ENCODE peak calls at places on chromosomes 3 and 15, in eight cellular contexts. One of them, this sample, is unnamed.

GRCh38 chr3:69271098-69271497 is 114.8 kb downstream of the FRMD4B start:
- DNase-seq in NCI-H1092 treated with DMSO at 0.1 percent for 48 hours: no peak
- DNase-seq in H54: no peak
- DNase-seq in NCI-H748 treated with DMSO at 0.1 percent for 48 hours: no peak
- DNase-seq in ACHN: no peak
- DNase-seq in left lung: no peak
- DNase-seq in cerebellar cortex: no peak
- DNase-seq in stimulated activated naive CD8-positive, alpha-beta T cell treated with anti-CD3 and anti-CD28 coated beads, Interleukin-15, Interleukin-2, amounts not matched to agents 100 U/mL and 50 U/mL, for 24 hours: no peak
- DNase-seq in this sample: no peak

GRCh38 chr3:147431746-147432145 is 22.6 kb downstream of the ZIC1 start:
- DNase-seq in NCI-H1092 treated with DMSO at 0.1 percent for 48 hours: no peak
- DNase-seq in cerebellar cortex: peak; percentile 17
- DNase-seq in NCI-H748 treated with DMSO at 0.1 percent for 48 hours: no peak
- DNase-seq in H54: no peak
- DNase-seq in ACHN: no peak
- DNase-seq in left lung: no peak
- DNase-seq in stimulated activated naive CD8-positive, alpha-beta T cell treated with anti-CD3 and anti-CD28 coated beads, Interleukin-15, Interleukin-2, amounts not matched to agents 100 U/mL and 50 U/mL, for 24 hours: no peak
- DNase-seq in this sample: no peak

GRCh38 chr3:46725663-46726314 is 8.1 kb upstream of the PRSS50 start:
- DNase-seq in cerebellar cortex: no peak
- DNase-seq in ACHN: no peak
- DNase-seq in stimulated activated naive CD8-positive, alpha-beta T cell treated with anti-CD3 and anti-CD28 coated beads, Interleukin-15, Interleukin-2, amounts not matched to agents 100 U/mL and 50 U/mL, for 24 hours: no peak
- DNase-seq in NCI-H748 treated with DMSO at 0.1 percent for 48 hours: no peak
- DNase-seq in NCI-H1092 treated with DMSO at 0.1 percent for 48 hours: peak; percentile 21
- DNase-seq in left lung: no peak
- DNase-seq in H54: no peak
- DNase-seq in this sample: no peak

GRCh38 chr3:107106316-107106715 is 270.9 kb upstream of the CCDC54 start:
- DNase-seq in stimulated activated naive CD8-positive, alpha-beta T cell treated with anti-CD3 and anti-CD28 coated beads, Interleukin-15, Interleukin-2, amounts not matched to agents 100 U/mL and 50 U/mL, for 24 hours: no peak
- DNase-seq in H54: peak; percentile 17
- DNase-seq in left lung: no peak
- DNase-seq in NCI-H748 treated with DMSO at 0.1 percent for 48 hours: no peak
- DNase-seq in ACHN: peak; percentile 32
- DNase-seq in NCI-H1092 treated with DMSO at 0.1 percent for 48 hours: no peak
- DNase-seq in cerebellar cortex: no peak
- DNase-seq in this sample: no peak

GRCh38 chr3:98188553-98188952 is 22.1 kb downstream of the OR5H15 start:
- DNase-seq in ACHN: peak; percentile 18
- DNase-seq in stimulated activated naive CD8-positive, alpha-beta T cell treated with anti-CD3 and anti-CD28 coated beads, Interleukin-15, Interleukin-2, amounts not matched to agents 100 U/mL and 50 U/mL, for 24 hours: no peak
- DNase-seq in H54: no peak
- DNase-seq in NCI-H1092 treated with DMSO at 0.1 percent for 48 hours: no peak
- DNase-seq in cerebellar cortex: peak; percentile 3
- DNase-seq in NCI-H748 treated with DMSO at 0.1 percent for 48 hours: no peak
- DNase-seq in left lung: no peak
- DNase-seq in this sample: no peak

GRCh38 chr15:78000927-78001249 is 76.6 kb downstream of the TBC1D2B start:
- DNase-seq in left lung: no peak
- DNase-seq in NCI-H1092 treated with DMSO at 0.1 percent for 48 hours: no peak
- DNase-seq in ACHN: no peak
- DNase-seq in H54: no peak
- DNase-seq in stimulated activated naive CD8-positive, alpha-beta T cell treated with anti-CD3 and anti-CD28 coated beads, Interleukin-15, Interleukin-2, amounts not matched to agents 100 U/mL and 50 U/mL, for 24 hours: no peak
- DNase-seq in NCI-H748 treated with DMSO at 0.1 percent for 48 hours: no peak
- DNase-seq in cerebellar cortex: no peak
- DNase-seq in this sample: no peak

GRCh38 chr3:39065197-39065596 is 13.4 kb downstream of the WDR48 start:
- DNase-seq in H54: no peak
- DNase-seq in NCI-H1092 treated with DMSO at 0.1 percent for 48 hours: no peak
- DNase-seq in cerebellar cortex: peak; percentile 53
- DNase-seq in stimulated activated naive CD8-positive, alpha-beta T cell treated with anti-CD3 and anti-CD28 coated beads, Interleukin-15, Interleukin-2, amounts not matched to agents 100 U/mL and 50 U/mL, for 24 hours: peak; percentile 14
- DNase-seq in ACHN: peak; percentile 61
- DNase-seq in left lung: no peak
- DNase-seq in NCI-H748 treated with DMSO at 0.1 percent for 48 hours: no peak
- DNase-seq in this sample: peak; percentile 34

GRCh38 chr15:63982381-63982854 is 63.9 kb downstream of the DAPK2 start:
- DNase-seq in NCI-H1092 treated with DMSO at 0.1 percent for 48 hours: no peak
- DNase-seq in ACHN: no peak
- DNase-seq in stimulated activated naive CD8-positive, alpha-beta T cell treated with anti-CD3 and anti-CD28 coated beads, Interleukin-15, Interleukin-2, amounts not matched to agents 100 U/mL and 50 U/mL, for 24 hours: peak; percentile 1
- DNase-seq in cerebellar cortex: no peak
- DNase-seq in NCI-H748 treated with DMSO at 0.1 percent for 48 hours: no peak
- DNase-seq in H54: no peak
- DNase-seq in left lung: no peak
- DNase-seq in this sample: no peak

GRCh38 chr3:72482589-72483249 is 365.5 kb downstream of the SHQ1 start:
- DNase-seq in cerebellar cortex: no peak
- DNase-seq in ACHN: peak; percentile 80
- DNase-seq in left lung: peak; percentile 81
- DNase-seq in NCI-H1092 treated with DMSO at 0.1 percent for 48 hours: no peak
- DNase-seq in NCI-H748 treated with DMSO at 0.1 percent for 48 hours: no peak
- DNase-seq in stimulated activated naive CD8-positive, alpha-beta T cell treated with anti-CD3 and anti-CD28 coated beads, Interleukin-15, Interleukin-2, amounts not matched to agents 100 U/mL and 50 U/mL, for 24 hours: peak; percentile 85
- DNase-seq in H54: peak; percentile 42
- DNase-seq in this sample: peak; percentile 82

GRCh38 chr3:154904328-154904727 is 175.8 kb upstream of the MME start:
- DNase-seq in NCI-H748 treated with DMSO at 0.1 percent for 48 hours: no peak
- DNase-seq in cerebellar cortex: peak; percentile 69
- DNase-seq in NCI-H1092 treated with DMSO at 0.1 percent for 48 hours: no peak
- DNase-seq in stimulated activated naive CD8-positive, alpha-beta T cell treated with anti-CD3 and anti-CD28 coated beads, Interleukin-15, Interleukin-2, amounts not matched to agents 100 U/mL and 50 U/mL, for 24 hours: no peak
- DNase-seq in H54: peak; percentile 6
- DNase-seq in ACHN: peak; percentile 22
- DNase-seq in left lung: no peak
- DNase-seq in this sample: peak; percentile 13

GRCh38 chr15:92098869-92099268 is 245.4 kb downstream of the SLCO3A1 start:
- DNase-seq in ACHN: no peak
- DNase-seq in cerebellar cortex: no peak
- DNase-seq in left lung: no peak
- DNase-seq in H54: no peak
- DNase-seq in NCI-H748 treated with DMSO at 0.1 percent for 48 hours: no peak
- DNase-seq in stimulated activated naive CD8-positive, alpha-beta T cell treated with anti-CD3 and anti-CD28 coated beads, Interleukin-15, Interleukin-2, amounts not matched to agents 100 U/mL and 50 U/mL, for 24 hours: no peak
- DNase-seq in NCI-H1092 treated with DMSO at 0.1 percent for 48 hours: no peak
- DNase-seq in this sample: no peak

GRCh38 chr15:40902605-40903561 is 8.6 kb downstream of the VPS18 start:
- DNase-seq in cerebellar cortex: peak; percentile 76
- DNase-seq in H54: no peak
- DNase-seq in stimulated activated naive CD8-positive, alpha-beta T cell treated with anti-CD3 and anti-CD28 coated beads, Interleukin-15, Interleukin-2, amounts not matched to agents 100 U/mL and 50 U/mL, for 24 hours: no peak
- DNase-seq in ACHN: no peak
- DNase-seq in NCI-H748 treated with DMSO at 0.1 percent for 48 hours: no peak
- DNase-seq in left lung: peak; percentile 90
- DNase-seq in NCI-H1092 treated with DMSO at 0.1 percent for 48 hours: no peak
- DNase-seq in this sample: no peak

GRCh38 chr3:184730924-184731323 is 19.1 kb upstream of the MAGEF1 start:
- DNase-seq in left lung: no peak
- DNase-seq in NCI-H1092 treated with DMSO at 0.1 percent for 48 hours: no peak
- DNase-seq in NCI-H748 treated with DMSO at 0.1 percent for 48 hours: no peak
- DNase-seq in H54: no peak
- DNase-seq in cerebellar cortex: no peak
- DNase-seq in ACHN: no peak
- DNase-seq in stimulated activated naive CD8-positive, alpha-beta T cell treated with anti-CD3 and anti-CD28 coated beads, Interleukin-15, Interleukin-2, amounts not matched to agents 100 U/mL and 50 U/mL, for 24 hours: no peak
- DNase-seq in this sample: no peak

GRCh38 chr15:25245801-25246622 is 192.8 kb downstream of the UBE3A start:
- DNase-seq in stimulated activated naive CD8-positive, alpha-beta T cell treated with anti-CD3 and anti-CD28 coated beads, Interleukin-15, Interleukin-2, amounts not matched to agents 100 U/mL and 50 U/mL, for 24 hours: no peak
- DNase-seq in ACHN: no peak
- DNase-seq in cerebellar cortex: no peak
- DNase-seq in NCI-H1092 treated with DMSO at 0.1 percent for 48 hours: no peak
- DNase-seq in H54: no peak
- DNase-seq in NCI-H748 treated with DMSO at 0.1 percent for 48 hours: no peak
- DNase-seq in left lung: peak; percentile 73
- DNase-seq in this sample: no peak

GRCh38 chr15:57505949-57506391 is 85.7 kb upstream of the MYZAP start:
- DNase-seq in left lung: peak; percentile 82
- DNase-seq in ACHN: no peak
- DNase-seq in H54: no peak
- DNase-seq in NCI-H1092 treated with DMSO at 0.1 percent for 48 hours: no peak
- DNase-seq in NCI-H748 treated with DMSO at 0.1 percent for 48 hours: peak; percentile 84
- DNase-seq in stimulated activated naive CD8-positive, alpha-beta T cell treated with anti-CD3 and anti-CD28 coated beads, Interleukin-15, Interleukin-2, amounts not matched to agents 100 U/mL and 50 U/mL, for 24 hours: no peak
- DNase-seq in cerebellar cortex: no peak
- DNase-seq in this sample: peak; percentile 78

GRCh38 chr15:70250208-70251201 is 152.8 kb upstream of the TLE3 start:
- DNase-seq in NCI-H1092 treated with DMSO at 0.1 percent for 48 hours: no peak
- DNase-seq in ACHN: no peak
- DNase-seq in cerebellar cortex: no peak
- DNase-seq in NCI-H748 treated with DMSO at 0.1 percent for 48 hours: no peak
- DNase-seq in H54: no peak
- DNase-seq in stimulated activated naive CD8-positive, alpha-beta T cell treated with anti-CD3 and anti-CD28 coated beads, Interleukin-15, Interleukin-2, amounts not matched to agents 100 U/mL and 50 U/mL, for 24 hours: peak; percentile 2
- DNase-seq in left lung: no peak
- DNase-seq in this sample: no peak

GRCh38 chr3:5294360-5294759 is 106.9 kb downstream of the EDEM1 start:
- DNase-seq in H54: no peak
- DNase-seq in stimulated activated naive CD8-positive, alpha-beta T cell treated with anti-CD3 and anti-CD28 coated beads, Interleukin-15, Interleukin-2, amounts not matched to agents 100 U/mL and 50 U/mL, for 24 hours: no peak
- DNase-seq in ACHN: no peak
- DNase-seq in NCI-H748 treated with DMSO at 0.1 percent for 48 hours: no peak
- DNase-seq in cerebellar cortex: no peak
- DNase-seq in NCI-H1092 treated with DMSO at 0.1 percent for 48 hours: no peak
- DNase-seq in left lung: no peak
- DNase-seq in this sample: no peak

GRCh38 chr15:70240082-70240481 is 142.4 kb upstream of the TLE3 start:
- DNase-seq in ACHN: no peak
- DNase-seq in H54: no peak
- DNase-seq in NCI-H1092 treated with DMSO at 0.1 percent for 48 hours: no peak
- DNase-seq in NCI-H748 treated with DMSO at 0.1 percent for 48 hours: no peak
- DNase-seq in left lung: no peak
- DNase-seq in cerebellar cortex: no peak
- DNase-seq in stimulated activated naive CD8-positive, alpha-beta T cell treated with anti-CD3 and anti-CD28 coated beads, Interleukin-15, Interleukin-2, amounts not matched to agents 100 U/mL and 50 U/mL, for 24 hours: peak; percentile 52
- DNase-seq in this sample: no peak

GRCh38 chr3:22729981-22730380 is 473.1 kb upstream of the UBE2E2 start:
- DNase-seq in NCI-H748 treated with DMSO at 0.1 percent for 48 hours: no peak
- DNase-seq in stimulated activated naive CD8-positive, alpha-beta T cell treated with anti-CD3 and anti-CD28 coated beads, Interleukin-15, Interleukin-2, amounts not matched to agents 100 U/mL and 50 U/mL, for 24 hours: no peak
- DNase-seq in left lung: no peak
- DNase-seq in H54: no peak
- DNase-seq in NCI-H1092 treated with DMSO at 0.1 percent for 48 hours: no peak
- DNase-seq in ACHN: no peak
- DNase-seq in cerebellar cortex: no peak
- DNase-seq in this sample: no peak

GRCh38 chr15:58551084-58551763 is 119.4 kb downstream of the LIPC start:
- DNase-seq in cerebellar cortex: no peak
- DNase-seq in NCI-H748 treated with DMSO at 0.1 percent for 48 hours: no peak
- DNase-seq in left lung: no peak
- DNase-seq in stimulated activated naive CD8-positive, alpha-beta T cell treated with anti-CD3 and anti-CD28 coated beads, Interleukin-15, Interleukin-2, amounts not matched to agents 100 U/mL and 50 U/mL, for 24 hours: peak; percentile 45
- DNase-seq in ACHN: no peak
- DNase-seq in NCI-H1092 treated with DMSO at 0.1 percent for 48 hours: no peak
- DNase-seq in H54: no peak
- DNase-seq in this sample: no peak

GRCh38 chr15:64249406-64249805 is 86.6 kb upstream of the PPIB start:
- DNase-seq in H54: no peak
- DNase-seq in cerebellar cortex: no peak
- DNase-seq in NCI-H748 treated with DMSO at 0.1 percent for 48 hours: no peak
- DNase-seq in NCI-H1092 treated with DMSO at 0.1 percent for 48 hours: no peak
- DNase-seq in left lung: no peak
- DNase-seq in ACHN: no peak
- DNase-seq in stimulated activated naive CD8-positive, alpha-beta T cell treated with anti-CD3 and anti-CD28 coated beads, Interleukin-15, Interleukin-2, amounts not matched to agents 100 U/mL and 50 U/mL, for 24 hours: no peak
- DNase-seq in this sample: peak; percentile 23